ENCODE peak calls at places on chromosomes 13 and 19, in ten cellular contexts. D is stimulated activated CD8-positive, alpha-beta memory T cell treated with anti-CD3 and anti-CD28 coated beads, Interleukin-4, amount 100 ng/mL, for 1 hour; U is osteoblast; B is uterus; E is stimulated activated effector memory CD8-positive, alpha-beta T cell treated with anti-CD3 and anti-CD28 coated beads, Interleukin-12 subunit alpha, Interleukin-12 subunit beta, amount 100 ng/mL, for 72 hours; A is fibroblast of lung; T is amniotic epithelial cell; W is breast epithelium; G is activated CD8-positive, alpha-beta memory T cell treated with anti-CD3 and anti-CD28 coated beads for 4 hours; S is amniotic stem cell. V is an unnamed sample.

GRCh38 chr13:34611678-34612077 is 330.4 kb upstream of the NBEA start:
- DNase-seq in D (no peak), U (no peak), B (no peak), E (no peak), A (peak; percentile 43), T (no peak), W (no peak), G (no peak), S (no peak), V (no peak)

GRCh38 chr13:100439247-100439955 is 149.2 kb downstream of the GGACT start:
- DNase-seq in D (no peak), U (no peak), B (no peak), E (no peak), A (no peak), T (no peak), W (no peak), G (no peak), S (no peak), V (no peak)

GRCh38 chr19:1942078-1942933 is 1.3 kb downstream of the CSNK1G2 start:
- DNase-seq in D (peak; percentile 64), U (peak; percentile 97), B (peak; percentile 69), E (peak; percentile 88), A (peak; percentile 58), T (peak; percentile 69), W (peak; percentile 81), G (peak; percentile 62), S (peak; percentile 50), V (peak; percentile 60)

GRCh38 chr13:41627425-41627824 is 170.1 kb downstream of the RGCC start:
- DNase-seq in D (no peak), U (no peak), B (no peak), E (no peak), A (no peak), T (no peak), W (no peak), G (no peak), S (no peak), V (no peak)

GRCh38 chr13:79932556-79932955 is 408.4 kb downstream of the SPRY2 start:
- DNase-seq in D (no peak), U (peak; percentile 3), B (no peak), E (no peak), A (no peak), T (no peak), W (no peak), G (no peak), S (no peak), V (no peak)

GRCh38 chr13:38575427-38575826 is 111.5 kb upstream of the FREM2 start:
- DNase-seq in D (no peak), U (no peak), B (no peak), E (no peak), A (no peak), T (no peak), W (no peak), G (no peak), S (no peak), V (no peak)

GRCh38 chr19:29974701-29975100 is 32.7 kb downstream of the URI1 start:
- DNase-seq in D (no peak), U (no peak), B (no peak), E (no peak), A (no peak), T (no peak), W (no peak), G (no peak), S (no peak), V (no peak)

GRCh38 chr19:35495107-35496064 is 5.1 kb upstream of the KRTDAP start:
- DNase-seq in D (peak; percentile 44), U (peak; percentile 99), B (peak; percentile 23), E (peak; percentile 81), A (peak; percentile 51), T (peak; percentile 55), W (peak; percentile 64), G (peak; percentile 83), S (peak; percentile 19), V (peak; percentile 47)

GRCh38 chr19:3721131-3721899 is 13.1 kb downstream of the TJP3 start:
- DNase-seq in D (peak; percentile 71), U (peak; percentile 98), B (peak; percentile 56), E (peak; percentile 98), A (peak; percentile 75), T (peak; percentile 83), W (peak; percentile 98), G (peak; percentile 70), S (peak; percentile 14), V (peak; percentile 79)

GRCh38 chr19:4913996-4914735 is 4.9 kb downstream of the UHRF1 start:
- DNase-seq in D (no peak), U (peak; percentile 43), B (no peak), E (peak; percentile 74), A (peak; percentile 7), T (peak; percentile 20), W (no peak), G (peak; percentile 13), S (no peak), V (no peak)

GRCh38 chr19:39211731-39212376 is 7.8 kb upstream of the SYCN start:
- DNase-seq in D (no peak), U (peak; percentile 46), B (no peak), E (no peak), A (no peak), T (peak; percentile 52), W (no peak), G (no peak), S (no peak), V (no peak)

GRCh38 chr13:102191951-102192461 is 209.8 kb downstream of the FGF14 start:
- DNase-seq in D (no peak), U (no peak), B (no peak), E (no peak), A (peak; percentile 92), T (peak; percentile 43), W (no peak), G (no peak), S (no peak), V (no peak)

V was measured in SK-N-DZ.